ENCODE peak calls at places on chromosomes 12 and 14, in ten cellular contexts. L, B, T, P, W, C, Q, G, A and D are unnamed samples.

GRCh38 chr12:57278465-57279453 is 27.8 kb upstream of the STAC3 start:
- DNase-seq in A (no peak), Q (no peak), B (no peak), P (no peak), G (no peak), L (no peak), W (no peak), T (no peak), C (no peak), D (no peak)

GRCh38 chr12:85448031-85448430 is 168.0 kb downstream of the ALX1 start:
- DNase-seq in A (no peak), Q (no peak), W (no peak), G (no peak), B (no peak), P (no peak), L (no peak), C (no peak), T (no peak), D (no peak)

GRCh38 chr12:117486840-117487659 is 125.6 kb upstream of the NOS1 start:
- DNase-seq in A (no peak), B (no peak), C (no peak), W (no peak), Q (no peak), P (no peak), L (no peak), T (peak), G (no peak), D (peak)

GRCh38 chr12:123062682-123063426 is 82.4 kb downstream of the ARL6IP4 start:
- DNase-seq in Q (peak), B (no peak), P (no peak), L (no peak), T (peak), A (no peak), C (peak), W (no peak), G (no peak), D (peak)

GRCh38 chr12:64682572-64683277 is 72.4 kb downstream of the RASSF3 start:
- DNase-seq in Q (peak), W (no peak), C (no peak), B (peak), G (no peak), L (no peak), T (no peak), P (peak), A (no peak), D (no peak)

GRCh38 chr12:89506050-89506449 is 18.5 kb downstream of the GALNT4 start:
- DNase-seq in L (no peak), W (no peak), T (no peak), P (no peak), A (no peak), C (no peak), Q (no peak), G (no peak), B (no peak), D (no peak)

GRCh38 chr12:121009744-121010143 is 6.5 kb downstream of the C12orf43 start:
- DNase-seq in Q (peak), G (peak), W (no peak), P (no peak), T (peak), A (no peak), C (peak), B (peak), L (no peak), D (peak)

GRCh38 chr14:68065322-68065721 is 245.7 kb downstream of the RAD51B start:
- DNase-seq in B (no peak), Q (no peak), W (no peak), T (no peak), A (no peak), P (no peak), G (no peak), C (no peak), L (no peak), D (no peak)

GRCh38 chr12:108207791-108208730 is 79.0 kb downstream of the WSCD2 start:
- DNase-seq in A (no peak), P (no peak), L (no peak), T (no peak), B (no peak), W (no peak), C (no peak), Q (no peak), G (no peak), D (no peak)

GRCh38 chr14:69625299-69626131 is 14.1 kb downstream of the SUSD6 start:
- DNase-seq in G (peak), L (peak), P (no peak), W (peak), T (no peak), A (peak), B (peak), Q (no peak), C (no peak), D (no peak)

GRCh38 chr14:85529803-85530574 is at the start of gene FLRT2:
- DNase-seq in B (no peak), C (no peak), T (peak), G (peak), L (no peak), Q (peak), P (no peak), W (no peak), A (no peak), D (peak)

GRCh38 chr14:55237999-55238680 is 33.1 kb upstream of the FBXO34 start:
- DNase-seq in Q (no peak), T (no peak), P (no peak), G (no peak), B (no peak), A (no peak), L (no peak), W (no peak), C (no peak), D (no peak)

GRCh38 chr14:33254876-33255275 is 316.2 kb downstream of the NPAS3 start:
- DNase-seq in G (no peak), Q (no peak), L (no peak), T (no peak), W (no peak), P (no peak), B (no peak), A (no peak), C (no peak), D (no peak)

GRCh38 chr14:20400965-20401593 is 12.2 kb downstream of the TEP1 start:
- DNase-seq in T (peak), C (no peak), P (no peak), A (no peak), W (no peak), G (no peak), L (no peak), B (no peak), Q (peak), D (peak)

GRCh38 chr12:1328385-1328784 is 266.0 kb downstream of the FBXL14 start:
- DNase-seq in P (no peak), L (no peak), C (no peak), Q (no peak), B (peak), G (peak), A (no peak), T (no peak), W (no peak), D (no peak)

GRCh38 chr14:89370781-89371180 is 46.3 kb downstream of the FOXN3 start:
- DNase-seq in W (no peak), L (no peak), Q (no peak), P (no peak), A (no peak), B (no peak), G (no peak), T (no peak), C (no peak), D (no peak)

GRCh38 chr14:22845103-22845394 is 8.7 kb downstream of the MMP14 start:
- DNase-seq in G (no peak), W (no peak), T (no peak), L (no peak), A (no peak), Q (no peak), B (no peak), P (no peak), C (no peak), D (no peak)

GRCh38 chr14:68283378-68284123 is 464.0 kb downstream of the RAD51B start:
- DNase-seq in P (no peak), Q (no peak), A (peak), T (no peak), L (no peak), W (peak), C (no peak), G (peak), B (peak), D (no peak)

GRCh38 chr12:57455374-57456144 is 452 bp downstream of the INHBE start:
- DNase-seq in B (no peak), Q (no peak), W (no peak), P (no peak), A (no peak), L (no peak), C (no peak), T (no peak), G (no peak), D (no peak)

GRCh38 chr14:24761141-24761540 is 127.2 kb upstream of the GZMB start:
- DNase-seq in P (no peak), A (no peak), W (no peak), T (no peak), C (no peak), G (no peak), L (no peak), Q (no peak), B (no peak), D (no peak)

GRCh38 chr14:67539116-67539515 is 6.0 kb downstream of the PLEKHH1 start:
- DNase-seq in P (no peak), G (no peak), L (no peak), C (no peak), A (no peak), T (no peak), W (no peak), B (no peak), Q (no peak), D (no peak)

GRCh38 chr14:29191092-29191491 is 424.5 kb downstream of the FOXG1 start:
- DNase-seq in C (no peak), L (no peak), B (no peak), G (no peak), Q (no peak), T (no peak), A (no peak), P (no peak), W (no peak), D (no peak)

GRCh38 chr12:42730286-42730685 is 140.7 kb upstream of the PRICKLE1 start:
- DNase-seq in G (no peak), A (no peak), T (no peak), L (no peak), W (no peak), B (no peak), Q (no peak), C (no peak), P (no peak), D (no peak)

GRCh38 chr12:9919443-9919842 is 12.7 kb downstream of the CLEC2A start:
- DNase-seq in L (no peak), T (no peak), A (no peak), B (no peak), W (no peak), Q (no peak), P (no peak), C (no peak), G (no peak), D (no peak)

GRCh38 chr12:54035561-54036377 is 2.9 kb downstream of the HOXC5 start:
- DNase-seq in L (no peak), B (no peak), A (no peak), G (no peak), P (no peak), T (no peak), Q (no peak), W (no peak), C (no peak), D (no peak)

GRCh38 chr12:1531654-1532366 is 62.6 kb downstream of the FBXL14 start:
- DNase-seq in C (no peak), P (no peak), B (no peak), G (no peak), L (no peak), Q (no peak), A (no peak), W (no peak), T (no peak), D (no peak)